ENCODE peak calls at places on chromosomes 3 and 15, in nine cellular contexts. U is thoracic aorta, Z is heart left ventricle, B is upper lobe of right lung, H is ovary, E is upper lobe of left lung, R is left ventricle myocardium inferior, T is A549, N is pancreas. I is an unnamed sample. For H3K4me1, the result is how much of the 10 kb centered on the place peaks cover.

GRCh38 chr3:186464424-186465093 is 79.6 kb downstream of the CRYGS start:
- DNase-seq in U (no peak), R (no peak), E (no peak), T (no peak), B (no peak), Z (no peak), N (no peak), H (no peak), I (no peak)

GRCh38 chr3:119794971-119795612 is 13.2 kb downstream of the NR1I2 start:
- DNase-seq in U (no peak), Z (no peak), B (no peak), H (no peak), E (no peak), R (no peak), T (peak), N (no peak), I (no peak)

GRCh38 chr15:85579957-85580694 is 199.7 kb downstream of the AKAP13 start:
- DNase-seq in B (peak), Z (peak), N (peak), T (peak), H (no peak), E (no peak), R (peak), U (no peak), I (peak)

GRCh38 chr15:60408438-60409105 is 10.8 kb upstream of the ANXA2 start:
- DNase-seq in Z (no peak), E (no peak), U (no peak), H (no peak), B (no peak), N (no peak), T (peak), R (no peak), I (no peak)

GRCh38 chr15:52031542-52031941 is 12.5 kb downstream of the MAPK6 start:
- DNase-seq in U (no peak), N (no peak), R (no peak), H (no peak), B (no peak), T (no peak), Z (no peak), E (no peak), I (no peak)

GRCh38 chr15:68272797-68273271 is 4.7 kb upstream of the FEM1B start:
- DNase-seq in Z (no peak), H (no peak), N (no peak), B (no peak), R (no peak), T (no peak), E (no peak), U (peak), I (no peak)

GRCh38 chr3:179706233-179706632 is 53.4 kb downstream of the USP13 start:
- DNase-seq in U (no peak), H (no peak), N (no peak), Z (no peak), T (no peak), B (no peak), E (no peak), R (no peak), I (no peak)

GRCh38 chr15:34239151-34239761 is 14.4 kb downstream of the EMC4 start:
- DNase-seq in N (no peak), R (no peak), U (no peak), Z (no peak), H (no peak), T (peak), B (no peak), E (no peak), I (no peak)

GRCh38 chr3:139695007-139695406 is 17.2 kb upstream of the NMNAT3 start:
- DNase-seq in U (no peak), R (no peak), N (no peak), E (no peak), B (no peak), H (no peak), Z (no peak), T (no peak), I (no peak)

GRCh38 chr15:95162069-95162468 is 930.7 kb downstream of the MCTP2 start:
- DNase-seq in N (no peak), R (no peak), B (no peak), E (no peak), U (no peak), T (no peak), H (no peak), Z (no peak), I (no peak)

GRCh38 chr3:152899306-152899705 is 64.4 kb downstream of the P2RY1 start:
- DNase-seq in T (no peak), N (no peak), R (no peak), Z (no peak), H (no peak), E (no peak), B (no peak), U (no peak), I (no peak)

GRCh38 chr3:88203537-88204143 is 53.9 kb downstream of the C3orf38 start:
- DNase-seq in Z (peak), U (no peak), T (peak), B (no peak), E (no peak), R (peak), N (peak), H (peak), I (peak)

GRCh38 chr3:108603689-108604088 is 14.2 kb downstream of the DZIP3 start:
- DNase-seq in R (no peak), E (no peak), T (no peak), Z (no peak), U (no peak), B (no peak), N (no peak), H (no peak), I (no peak)

GRCh38 chr15:48966595-48967301 is 3.0 kb upstream of the SHC4 start:
- DNase-seq in N (no peak), Z (no peak), B (no peak), T (no peak), R (no peak), H (no peak), E (no peak), U (no peak), I (no peak)

GRCh38 chr3:176950743-176951142 is 246.5 kb downstream of the TBL1XR1 start:
- DNase-seq in R (no peak), T (no peak), H (no peak), U (no peak), B (no peak), N (no peak), Z (no peak), E (no peak), I (no peak)

GRCh38 chr15:61742591-61742990 is 317.7 kb downstream of the VPS13C start:
- DNase-seq in Z (no peak), T (no peak), E (no peak), H (no peak), N (no peak), U (no peak), B (no peak), R (no peak), I (no peak)

GRCh38 chr3:171778493-171778892 is 31.8 kb downstream of the PLD1 start:
- DNase-seq in R (no peak), E (no peak), B (no peak), U (no peak), H (no peak), T (no peak), N (no peak), Z (no peak), I (no peak)

GRCh38 chr15:71342658-71343057 is 227.4 kb downstream of the THSD4 start:
- DNase-seq in B (no peak), H (no peak), R (no peak), E (peak), U (no peak), N (no peak), Z (no peak), T (no peak), I (no peak)

GRCh38 chr15:65055201-65055870 is 10.1 kb downstream of the SLC51B start:
- DNase-seq in B (no peak), R (no peak), E (no peak), U (no peak), N (no peak), T (no peak), H (no peak), Z (no peak), I (peak)

GRCh38 chr15:34709866-34710265 is 44.9 kb downstream of the GJD2 start:
- DNase-seq in N (no peak), U (no peak), R (no peak), B (no peak), E (no peak), Z (no peak), H (no peak), T (peak), I (no peak)

DNA sequence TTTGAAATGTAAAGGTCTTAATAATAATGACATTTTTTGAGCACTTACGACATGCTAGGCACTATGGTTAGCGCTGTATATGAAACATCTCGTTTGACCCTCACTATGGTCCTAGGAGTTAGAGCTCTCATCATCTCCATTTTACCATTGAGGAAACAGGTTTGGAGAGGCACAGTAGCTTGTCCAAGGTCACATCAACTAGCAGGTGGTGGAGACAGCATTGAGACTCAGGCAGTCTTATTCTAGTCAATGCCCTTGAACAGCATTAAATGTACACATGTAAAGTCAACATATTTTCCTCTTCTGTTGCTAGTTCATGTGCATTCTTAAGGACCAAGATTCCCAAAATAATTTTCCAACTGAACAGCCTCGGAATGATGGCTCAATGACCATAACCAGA is 4.8 kb downstream of the ARHGEF3 start:
- DNase-seq in E (no peak), Z (no peak), N (no peak), T (no peak), B (no peak), U (no peak), H (no peak), R (no peak), I (no peak)
- H3K4me1 ChIP-seq in E (half or more), Z (under half), N (under half), T (under half), B (half or more), U (under half), H (under half), R (half or more), I (half or more)

GRCh38 chr3:66372681-66373350 is 128.0 kb downstream of the LRIG1 start:
- DNase-seq in N (peak), T (no peak), U (no peak), B (no peak), Z (peak), H (no peak), E (no peak), R (peak), I (peak)
- TF ChIP-seq CTCF in N (peak), T (no peak), U (no peak), B (peak), Z (peak), H (no peak), E (no peak), R (peak), I (peak)

GRCh38 chr3:141372656-141373055 is 4.4 kb downstream of the ZBTB38 start:
- DNase-seq in N (no peak), U (no peak), H (no peak), Z (no peak), R (no peak), B (no peak), T (no peak), E (no peak), I (no peak)

GRCh38 chr3:141373768-141374526 is 5.6 kb downstream of the ZBTB38 start:
- DNase-seq in N (no peak), H (no peak), R (no peak), B (no peak), E (no peak), T (peak), U (no peak), Z (no peak), I (no peak)

GRCh38 chr3:141373232-141373631 is 4.9 kb downstream of the ZBTB38 start:
- DNase-seq in T (no peak), B (no peak), H (no peak), R (no peak), Z (no peak), E (no peak), U (no peak), N (no peak), I (no peak)

GRCh38 chr3:141370065-141370533 is 1.8 kb downstream of the ZBTB38 start:
- DNase-seq in U (peak), Z (peak), R (no peak), H (peak), E (no peak), T (peak), B (no peak), N (peak), I (peak)

DNA sequence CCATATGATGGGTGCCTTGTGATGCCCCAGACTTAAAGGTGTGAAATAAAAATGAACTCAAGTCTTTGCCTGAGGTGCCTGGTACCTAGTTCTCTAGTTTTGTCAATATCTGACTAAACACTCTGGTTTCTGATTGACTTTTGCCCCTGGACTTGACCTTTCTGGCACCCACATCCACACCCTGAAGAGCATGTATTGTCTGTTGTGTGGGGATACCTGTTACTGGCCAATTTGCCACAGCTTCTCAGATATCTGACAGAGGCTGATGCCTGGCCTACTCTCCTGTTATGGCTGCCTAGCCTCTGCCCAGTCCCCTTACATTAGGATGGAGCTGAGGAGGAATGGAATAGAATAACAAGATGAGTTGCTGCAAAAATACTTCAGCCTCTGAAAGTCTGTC is 3.6 kb downstream of the ZBTB38 start:
- DNase-seq in B (no peak), T (no peak), Z (no peak), E (no peak), H (no peak), U (no peak), R (no peak), N (no peak), I (no peak)
- H3K4me3 ChIP-seq in B (no peak), T (no peak), Z (no peak), E (no peak), H (no peak), U (no peak), R (no peak), N (no peak), I (no peak)

GRCh38 chr15:101187820-101188516 is 63.9 kb downstream of the CHSY1 start:
- DNase-seq in U (no peak), T (no peak), N (no peak), E (no peak), Z (peak), R (no peak), B (no peak), H (peak), I (peak)
- H3K4me1 ChIP-seq in U (half or more), T (under half), N (under half), E (half or more), Z (half or more), R (half or more), B (half or more), H (under half), I (half or more)

GRCh38 chr3:100779475-100779874 is 70.2 kb downstream of the TFG start:
- DNase-seq in H (no peak), U (no peak), T (no peak), R (no peak), B (no peak), N (no peak), Z (no peak), E (no peak), I (no peak)

GRCh38 chr3:100775669-100776068 is 66.4 kb downstream of the TFG start:
- DNase-seq in E (no peak), R (no peak), Z (no peak), N (no peak), H (no peak), B (no peak), U (no peak), T (no peak), I (no peak)

GRCh38 chr3:100776097-100776729 is 66.9 kb downstream of the TFG start:
- DNase-seq in H (no peak), E (no peak), U (no peak), T (no peak), R (no peak), Z (no peak), B (no peak), N (no peak), I (no peak)

GRCh38 chr3:100777271-100777670 is 68.0 kb downstream of the TFG start:
- DNase-seq in N (no peak), R (no peak), B (no peak), T (no peak), E (no peak), U (no peak), Z (no peak), H (no peak), I (no peak)

GRCh38 chr3:100776736-100777135 is 67.4 kb downstream of the TFG start:
- DNase-seq in H (no peak), N (no peak), E (no peak), B (no peak), R (no peak), U (no peak), Z (no peak), T (no peak), I (no peak)
- TF ChIP-seq CTCF in H (no peak), N (no peak), E (no peak), B (no peak), R (no peak), U (no peak), Z (no peak), T (no peak), I (no peak)